ENCODE peak calls at places on chromosomes 2 and 18, in nine cellular contexts. R is iPS DF 6.9, E is IMR-90, U is heart left ventricle, A is lower leg skin, M is small intestine, Z is cardiac fibroblast, D is neural progenitor cell, Y is A549. O is an unnamed sample.

GRCh38 chr2:217685255-217685605 is 317.6 kb downstream of the TNS1 start:
- DNase-seq in R (no peak), E (peak), U (peak), A (peak), M (no peak), Z (peak), D (no peak), Y (peak), O (peak)

GRCh38 chr2:160156665-160157064 is 43.4 kb downstream of the ITGB6 start:
- DNase-seq in R (no peak), E (peak), U (no peak), A (no peak), M (no peak), Z (peak), D (no peak), Y (no peak), O (peak)

GRCh38 chr2:162608901-162609300 is 229.7 kb downstream of the KCNH7 start:
- DNase-seq in R (no peak), E (no peak), U (no peak), A (no peak), M (no peak), Z (no peak), D (no peak), Y (no peak), O (no peak)

GRCh38 chr2:44746856-44747612 is 194.5 kb upstream of the SIX3 start:
- DNase-seq in R (no peak), E (no peak), U (no peak), A (no peak), M (no peak), Z (no peak), D (peak), Y (no peak), O (no peak)

GRCh38 chr2:151860210-151860609 is 32.0 kb upstream of the ARL5A start:
- DNase-seq in R (no peak), E (no peak), U (no peak), A (no peak), M (no peak), Z (no peak), D (no peak), Y (no peak), O (no peak)

GRCh38 chr2:226893206-226893605 is 57.4 kb downstream of the RHBDD1 start:
- DNase-seq in R (no peak), E (peak), U (no peak), A (no peak), M (no peak), Z (no peak), D (no peak), Y (no peak), O (no peak)

GRCh38 chr18:8003878-8004675 is 437.0 kb downstream of the PTPRM start:
- DNase-seq in R (no peak), E (peak), U (no peak), A (no peak), M (no peak), Z (peak), D (no peak), Y (no peak), O (no peak)

GRCh38 chr2:234453216-234453615 is 43.7 kb downstream of the ARL4C start:
- DNase-seq in R (no peak), E (no peak), U (no peak), A (no peak), M (no peak), Z (no peak), D (no peak), Y (no peak), O (no peak)

GRCh38 chr2:37892436-37893114 is 32.5 kb upstream of the RMDN2 start:
- DNase-seq in R (no peak), E (no peak), U (no peak), A (no peak), M (no peak), Z (no peak), D (no peak), Y (no peak), O (no peak)

GRCh38 chr18:2974731-2975130 is 38.2 kb downstream of the LPIN2 start:
- DNase-seq in R (no peak), E (no peak), U (no peak), A (no peak), M (no peak), Z (no peak), D (no peak), Y (no peak), O (no peak)

GRCh38 chr2:168348076-168348475 is 100.7 kb upstream of the STK39 start:
- DNase-seq in R (peak), E (peak), U (peak), A (no peak), M (peak), Z (peak), D (peak), Y (peak), O (no peak)

GRCh38 chr2:161077367-161078210 is 82.6 kb upstream of the TANK start:
- DNase-seq in R (no peak), E (peak), U (peak), A (no peak), M (peak), Z (peak), D (no peak), Y (no peak), O (no peak)

GRCh38 chr18:45353530-45353929 is 261.7 kb upstream of the SLC14A2 start:
- DNase-seq in R (no peak), E (no peak), U (no peak), A (no peak), M (peak), Z (no peak), D (no peak), Y (peak), O (no peak)

GRCh38 chr18:39938678-39939077 is 2016.4 kb upstream of the PIK3C3 start:
- DNase-seq in R (no peak), E (no peak), U (no peak), A (no peak), M (no peak), Z (no peak), D (no peak), Y (no peak), O (no peak)

GRCh38 chr2:36541891-36542595 is 55.9 kb downstream of the FEZ2 start:
- DNase-seq in R (no peak), E (no peak), U (no peak), A (no peak), M (peak), Z (no peak), D (no peak), Y (no peak), O (no peak)

GRCh38 chr2:17646096-17646554 is 105.6 kb downstream of the VSNL1 start:
- DNase-seq in R (peak), E (peak), U (no peak), A (no peak), M (peak), Z (peak), D (peak), Y (peak), O (peak)

GRCh38 chr2:71452565-71452964 is 796 bp upstream of the DYSF start:
- DNase-seq in R (no peak), E (peak), U (peak), A (no peak), M (no peak), Z (peak), D (peak), Y (peak), O (peak)

GRCh38 chr2:157497603-157498314 is 53.9 kb upstream of the CYTIP start:
- DNase-seq in R (no peak), E (peak), U (no peak), A (no peak), M (peak), Z (peak), D (peak), Y (peak), O (peak)

GRCh38 chr2:60597346-60597745 is 43.9 kb upstream of the BCL11A start:
- DNase-seq in R (no peak), E (no peak), U (no peak), A (no peak), M (no peak), Z (no peak), D (no peak), Y (no peak), O (no peak)

GRCh38 chr2:180246281-180246680 is 239.2 kb upstream of the CWC22 start:
- DNase-seq in R (no peak), E (no peak), U (no peak), A (no peak), M (no peak), Z (no peak), D (no peak), Y (no peak), O (no peak)

GRCh38 chr18:25832008-25832604 is 258.3 kb downstream of the SS18 start:
- DNase-seq in R (peak), E (peak), U (peak), A (peak), M (peak), Z (peak), D (peak), Y (peak), O (no peak)

GRCh38 chr18:9996104-9996503 is 82.3 kb downstream of the VAPA start:
- DNase-seq in R (no peak), E (peak), U (no peak), A (no peak), M (no peak), Z (no peak), D (no peak), Y (no peak), O (no peak)

GRCh38 chr2:45046786-45047185 is 37.5 kb upstream of the SIX2 start:
- DNase-seq in R (no peak), E (no peak), U (no peak), A (no peak), M (no peak), Z (peak), D (no peak), Y (no peak), O (no peak)

GRCh38 chr18:28015671-28016070 is 161.3 kb downstream of the CDH2 start:
- DNase-seq in R (no peak), E (no peak), U (no peak), A (no peak), M (no peak), Z (no peak), D (no peak), Y (no peak), O (no peak)

GRCh38 chr2:237540223-237540775 is 26.1 kb upstream of the PRLH start:
- DNase-seq in R (no peak), E (no peak), U (no peak), A (peak), M (no peak), Z (no peak), D (no peak), Y (no peak), O (no peak)

GRCh38 chr2:57376985-57377384 is 669.6 kb upstream of the VRK2 start:
- DNase-seq in R (no peak), E (no peak), U (no peak), A (no peak), M (no peak), Z (no peak), D (peak), Y (no peak), O (no peak)

GRCh38 chr2:216339456-216340279 is 32.6 kb downstream of the MARCHF4 start:
- DNase-seq in R (no peak), E (peak), U (peak), A (no peak), M (no peak), Z (peak), D (peak), Y (no peak), O (no peak)

GRCh38 chr2:124437811-124438210 is 412.7 kb downstream of the CNTNAP5 start:
- DNase-seq in R (peak), E (no peak), U (no peak), A (no peak), M (no peak), Z (peak), D (peak), Y (no peak), O (no peak)

GRCh38 chr2:182033449-182033848 is 47.8 kb downstream of the PPP1R1C start:
- DNase-seq in R (no peak), E (no peak), U (no peak), A (no peak), M (no peak), Z (no peak), D (no peak), Y (no peak), O (no peak)

GRCh38 chr2:179123272-179123662 is 73.3 kb upstream of the CCDC141 start:
- DNase-seq in R (no peak), E (no peak), U (no peak), A (no peak), M (no peak), Z (no peak), D (no peak), Y (no peak), O (no peak)

DNA sequence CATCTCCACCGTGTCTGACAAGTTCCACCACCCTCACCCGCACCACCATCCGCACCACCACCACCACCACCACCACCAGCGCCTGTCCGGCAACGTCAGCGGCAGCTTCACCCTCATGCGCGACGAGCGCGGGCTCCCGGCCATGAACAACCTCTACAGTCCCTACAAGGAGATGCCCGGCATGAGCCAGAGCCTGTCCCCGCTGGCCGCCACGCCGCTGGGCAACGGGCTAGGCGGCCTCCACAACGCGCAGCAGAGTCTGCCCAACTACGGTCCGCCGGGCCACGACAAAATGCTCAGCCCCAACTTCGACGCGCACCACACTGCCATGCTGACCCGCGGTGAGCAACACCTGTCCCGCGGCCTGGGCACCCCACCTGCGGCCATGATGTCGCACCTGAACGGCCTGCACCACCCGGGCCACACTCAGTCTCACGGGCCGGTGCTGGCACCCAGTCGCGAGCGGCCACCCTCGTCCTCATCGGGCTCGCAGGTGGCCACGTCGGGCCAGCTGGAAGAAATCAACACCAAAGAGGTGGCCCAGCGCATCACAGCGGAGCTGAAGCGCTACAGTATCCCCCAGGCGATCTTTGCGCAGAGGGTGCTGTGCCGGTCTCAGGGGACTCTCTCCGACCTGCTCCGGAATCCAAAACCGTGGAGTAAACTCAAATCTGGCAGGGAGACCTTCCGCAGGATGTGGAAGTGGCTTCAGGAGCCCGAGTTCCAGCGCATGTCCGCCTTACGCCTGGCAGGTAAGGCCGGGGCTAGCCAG is 1.2 kb downstream of the ONECUT2 start:
- DNase-seq in R (no peak), E (no peak), U (no peak), A (no peak), M (no peak), Z (no peak), D (peak), Y (no peak), O (no peak)
- H3K4me3 ChIP-seq in R (peak), E (no peak), U (peak), A (no peak), M (no peak), Z (no peak), D (no peak), Y (peak), O (no peak)

DNA sequence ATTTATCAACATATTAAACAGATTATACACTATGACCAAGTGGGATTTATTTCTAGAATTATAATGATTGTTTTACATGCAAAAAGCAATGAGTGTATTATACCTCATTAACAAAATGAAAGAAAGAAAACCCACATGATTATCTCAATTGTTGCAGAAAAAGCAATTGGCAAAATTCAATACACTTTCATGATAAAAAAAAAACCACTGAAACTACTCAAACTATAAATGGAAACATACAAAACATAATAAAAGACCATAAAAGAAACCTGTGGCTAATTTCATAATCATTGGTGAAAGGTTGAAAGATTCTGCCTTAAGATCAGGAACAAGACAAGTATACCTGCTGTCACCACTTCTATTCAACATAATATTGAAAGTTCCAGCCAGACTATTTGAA is 325.9 kb downstream of the AKAIN1 start:
- DNase-seq in R (no peak), E (no peak), U (no peak), A (no peak), M (no peak), Z (no peak), D (no peak), Y (no peak), O (no peak)
- H3K4me3 ChIP-seq in R (no peak), E (no peak), U (no peak), A (no peak), M (no peak), Z (no peak), D (no peak), Y (no peak), O (no peak)

GRCh38 chr2:222797308-222797707 is 63.5 kb upstream of the ACSL3 start:
- DNase-seq in R (no peak), E (peak), U (no peak), A (no peak), M (no peak), Z (peak), D (no peak), Y (peak), O (no peak)

GRCh38 chr2:222794585-222795579 is 66.0 kb upstream of the ACSL3 start:
- DNase-seq in R (peak), E (no peak), U (no peak), A (no peak), M (no peak), Z (no peak), D (no peak), Y (no peak), O (no peak)

GRCh38 chr2:222795671-222796357 is 65.0 kb upstream of the ACSL3 start:
- DNase-seq in R (no peak), E (no peak), U (no peak), A (no peak), M (peak), Z (no peak), D (no peak), Y (no peak), O (no peak)

GRCh38 chr2:222796413-222797103 is 64.3 kb upstream of the ACSL3 start:
- DNase-seq in R (no peak), E (peak), U (peak), A (no peak), M (peak), Z (peak), D (peak), Y (no peak), O (no peak)

DNA sequence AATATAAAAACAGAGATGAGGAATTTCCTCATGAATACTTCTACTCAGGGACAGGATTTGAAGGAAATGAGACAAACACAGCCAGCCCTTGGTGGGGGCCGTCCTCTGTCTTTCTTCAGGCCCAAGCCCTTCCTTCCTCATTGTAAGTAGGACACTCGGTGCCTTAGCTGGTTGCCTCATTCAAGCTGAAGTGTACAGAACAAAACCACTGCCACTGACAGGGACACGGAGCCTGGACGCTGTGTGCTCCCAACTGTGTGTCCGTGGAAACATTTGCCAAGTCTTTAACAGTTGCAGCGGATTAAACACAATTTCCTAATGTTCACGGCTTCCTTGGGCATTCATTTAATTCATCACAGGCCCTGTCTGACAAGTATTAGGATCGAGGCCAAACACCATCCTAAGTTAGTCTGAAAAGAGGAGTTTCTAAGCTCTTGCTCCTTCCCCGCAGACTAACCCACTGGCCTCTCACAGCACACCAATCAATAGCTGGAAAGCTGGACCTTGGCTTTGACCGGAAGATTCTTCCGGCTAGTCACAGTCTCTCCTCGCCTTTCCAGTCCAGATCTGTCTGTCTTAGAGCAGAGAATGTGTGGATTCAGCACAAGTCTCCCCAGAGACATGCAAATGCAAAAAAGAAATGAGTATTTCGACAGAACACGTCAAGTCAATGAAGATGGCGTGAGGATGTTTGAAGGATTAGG is 68.7 kb upstream of the ACSL3 start:
- DNase-seq in R (no peak), E (no peak), U (peak), A (peak), M (no peak), Z (peak), D (no peak), Y (no peak), O (no peak)
- H3K4me3 ChIP-seq in R (no peak), E (no peak), U (peak), A (no peak), M (no peak), Z (no peak), D (no peak), Y (no peak), O (no peak)

GRCh38 chr2:47128705-47129104 is 26.4 kb downstream of the STPG4 start:
- DNase-seq in R (no peak), E (no peak), U (no peak), A (no peak), M (no peak), Z (no peak), D (no peak), Y (no peak), O (no peak)

GRCh38 chr2:47126783-47127182 is 28.3 kb downstream of the STPG4 start:
- DNase-seq in R (no peak), E (no peak), U (no peak), A (no peak), M (no peak), Z (no peak), D (no peak), Y (no peak), O (no peak)

GRCh38 chr2:47133046-47133445 is 22.1 kb downstream of the STPG4 start:
- DNase-seq in R (no peak), E (no peak), U (no peak), A (no peak), M (no peak), Z (no peak), D (no peak), Y (no peak), O (no peak)

GRCh38 chr2:47127862-47128543 is 27.1 kb downstream of the STPG4 start:
- DNase-seq in R (no peak), E (no peak), U (no peak), A (no peak), M (peak), Z (no peak), D (peak), Y (no peak), O (no peak)

GRCh38 chr2:47129191-47129711 is 25.9 kb downstream of the STPG4 start:
- DNase-seq in R (no peak), E (no peak), U (no peak), A (no peak), M (no peak), Z (no peak), D (peak), Y (no peak), O (no peak)
- H3K4me3 ChIP-seq in R (no peak), E (no peak), U (no peak), A (no peak), M (no peak), Z (no peak), D (no peak), Y (no peak), O (no peak)

GRCh38 chr2:105786231-105787230 is 41.8 kb downstream of the NCK2 start:
- DNase-seq in R (no peak), E (no peak), U (no peak), A (peak), M (peak), Z (no peak), D (no peak), Y (no peak), O (no peak)
- H3K4me3 ChIP-seq in R (no peak), E (no peak), U (no peak), A (no peak), M (no peak), Z (no peak), D (no peak), Y (no peak), O (no peak)

DNA sequence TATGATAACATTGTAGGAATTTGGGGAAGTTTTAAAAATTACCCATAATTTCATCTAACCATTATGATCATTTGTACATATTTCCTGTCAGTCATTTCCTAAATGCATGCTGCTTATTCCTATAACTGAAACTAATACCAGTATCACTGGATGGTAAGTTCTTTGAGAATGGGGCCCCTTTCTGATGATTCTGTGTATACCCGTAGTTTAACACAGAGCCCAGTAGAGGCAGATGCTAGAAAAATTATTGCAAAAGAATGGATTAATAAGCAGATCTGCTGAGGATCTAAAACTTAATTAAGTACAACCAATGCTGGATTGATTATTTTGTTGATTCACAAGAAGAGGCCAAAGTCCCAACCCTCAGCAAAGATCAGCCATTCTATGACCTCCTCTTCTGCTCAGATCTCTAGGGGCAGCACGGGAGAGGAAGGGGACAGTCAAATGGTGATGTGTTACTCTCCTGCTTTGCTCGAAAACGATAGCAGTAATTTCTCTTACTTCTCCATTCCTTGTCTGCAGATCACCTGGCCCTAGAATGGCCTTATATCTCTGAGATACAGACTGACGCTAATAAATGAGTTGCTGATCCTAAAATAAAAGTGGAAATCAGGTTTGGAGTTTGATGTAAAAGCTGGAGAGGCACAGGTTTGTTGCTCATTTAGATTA is 69.5 kb upstream of the PELI1 start:
- DNase-seq in R (no peak), E (no peak), U (no peak), A (no peak), M (peak), Z (no peak), D (no peak), Y (no peak), O (no peak)
- H3K4me3 ChIP-seq in R (no peak), E (no peak), U (no peak), A (no peak), M (no peak), Z (no peak), D (no peak), Y (no peak), O (no peak)